ENCODE peak calls at places on chromosomes 13 and 19, in eight cellular contexts. One of them, this sample, is unnamed.

GRCh38 chr19:4539697-4540581 is at the start of gene LRG1:
- DNase-seq in Panc1: no peak
- DNase-seq in colonic mucosa: peak
- DNase-seq in cardiac muscle cell: no peak
- DNase-seq in fibroblast of villous mesenchyme: no peak
- DNase-seq in Peyer's patch: peak
- DNase-seq in left ventricle myocardium inferior: no peak
- DNase-seq in dorsolateral prefrontal cortex: no peak
- DNase-seq in this sample: no peak

GRCh38 chr19:41868989-41869300 is 8.1 kb upstream of the CD79A start:
- DNase-seq in Panc1: no peak
- DNase-seq in colonic mucosa: no peak
- DNase-seq in cardiac muscle cell: no peak
- DNase-seq in fibroblast of villous mesenchyme: no peak
- DNase-seq in Peyer's patch: no peak
- DNase-seq in left ventricle myocardium inferior: no peak
- DNase-seq in dorsolateral prefrontal cortex: no peak
- DNase-seq in this sample: no peak

GRCh38 chr13:51034906-51035305 is 76.2 kb downstream of the C13orf42 start:
- DNase-seq in Panc1: no peak
- DNase-seq in colonic mucosa: peak
- DNase-seq in cardiac muscle cell: no peak
- DNase-seq in fibroblast of villous mesenchyme: no peak
- DNase-seq in Peyer's patch: no peak
- DNase-seq in left ventricle myocardium inferior: no peak
- DNase-seq in dorsolateral prefrontal cortex: no peak
- DNase-seq in this sample: no peak

GRCh38 chr19:50658438-50659317 is 9.4 kb downstream of the C19orf81 start:
- DNase-seq in Panc1: no peak
- DNase-seq in colonic mucosa: peak
- DNase-seq in cardiac muscle cell: peak
- DNase-seq in fibroblast of villous mesenchyme: peak
- DNase-seq in Peyer's patch: peak
- DNase-seq in left ventricle myocardium inferior: peak
- DNase-seq in dorsolateral prefrontal cortex: peak
- DNase-seq in this sample: peak

GRCh38 chr13:109938255-109938936 is 152.0 kb upstream of the IRS2 start:
- DNase-seq in Panc1: no peak
- DNase-seq in colonic mucosa: no peak
- DNase-seq in cardiac muscle cell: no peak
- DNase-seq in fibroblast of villous mesenchyme: peak
- DNase-seq in Peyer's patch: no peak
- DNase-seq in left ventricle myocardium inferior: no peak
- DNase-seq in dorsolateral prefrontal cortex: no peak
- DNase-seq in this sample: peak

GRCh38 chr13:89199138-89199537 is 1528.0 kb downstream of the SLITRK5 start:
- DNase-seq in Panc1: no peak
- DNase-seq in colonic mucosa: no peak
- DNase-seq in cardiac muscle cell: no peak
- DNase-seq in fibroblast of villous mesenchyme: no peak
- DNase-seq in Peyer's patch: no peak
- DNase-seq in left ventricle myocardium inferior: no peak
- DNase-seq in dorsolateral prefrontal cortex: no peak
- DNase-seq in this sample: no peak

GRCh38 chr13:68369739-68370138 is 1139.6 kb upstream of the PCDH9 start:
- DNase-seq in Panc1: no peak
- DNase-seq in colonic mucosa: no peak
- DNase-seq in cardiac muscle cell: no peak
- DNase-seq in fibroblast of villous mesenchyme: no peak
- DNase-seq in Peyer's patch: no peak
- DNase-seq in left ventricle myocardium inferior: no peak
- DNase-seq in dorsolateral prefrontal cortex: no peak
- DNase-seq in this sample: no peak

GRCh38 chr13:50290186-50290585 is 274.9 kb downstream of the KCNRG start:
- DNase-seq in Panc1: no peak
- DNase-seq in colonic mucosa: no peak
- DNase-seq in cardiac muscle cell: no peak
- DNase-seq in fibroblast of villous mesenchyme: no peak
- DNase-seq in Peyer's patch: no peak
- DNase-seq in left ventricle myocardium inferior: no peak
- DNase-seq in dorsolateral prefrontal cortex: no peak
- DNase-seq in this sample: no peak

GRCh38 chr19:29942404-29943261 is 594 bp downstream of the URI1 start:
- DNase-seq in Panc1: no peak
- DNase-seq in colonic mucosa: peak
- DNase-seq in cardiac muscle cell: peak
- DNase-seq in fibroblast of villous mesenchyme: peak
- DNase-seq in Peyer's patch: peak
- DNase-seq in left ventricle myocardium inferior: peak
- DNase-seq in dorsolateral prefrontal cortex: peak
- DNase-seq in this sample: peak

GRCh38 chr19:39083983-39084731 is at the start of gene ACP7:
- DNase-seq in Panc1: no peak
- DNase-seq in colonic mucosa: no peak
- DNase-seq in cardiac muscle cell: peak
- DNase-seq in fibroblast of villous mesenchyme: no peak
- DNase-seq in Peyer's patch: no peak
- DNase-seq in left ventricle myocardium inferior: no peak
- DNase-seq in dorsolateral prefrontal cortex: peak
- DNase-seq in this sample: no peak

GRCh38 chr13:112907916-112908315 is 61.1 kb upstream of the MCF2L start:
- DNase-seq in Panc1: no peak
- DNase-seq in colonic mucosa: no peak
- DNase-seq in cardiac muscle cell: no peak
- DNase-seq in fibroblast of villous mesenchyme: no peak
- DNase-seq in Peyer's patch: no peak
- DNase-seq in left ventricle myocardium inferior: no peak
- DNase-seq in dorsolateral prefrontal cortex: no peak
- DNase-seq in this sample: no peak

GRCh38 chr13:21336609-21337008 is 122.5 kb downstream of the ZDHHC20 start:
- DNase-seq in Panc1: no peak
- DNase-seq in colonic mucosa: no peak
- DNase-seq in cardiac muscle cell: no peak
- DNase-seq in fibroblast of villous mesenchyme: no peak
- DNase-seq in Peyer's patch: no peak
- DNase-seq in left ventricle myocardium inferior: no peak
- DNase-seq in dorsolateral prefrontal cortex: no peak
- DNase-seq in this sample: no peak

GRCh38 chr19:33462112-33462726 is 59.4 kb downstream of the PEPD start:
- DNase-seq in Panc1: no peak
- DNase-seq in colonic mucosa: no peak
- DNase-seq in cardiac muscle cell: no peak
- DNase-seq in fibroblast of villous mesenchyme: no peak
- DNase-seq in Peyer's patch: peak
- DNase-seq in left ventricle myocardium inferior: no peak
- DNase-seq in dorsolateral prefrontal cortex: no peak
- DNase-seq in this sample: no peak

GRCh38 chr19:10835089-10835753 is 791 bp downstream of the TMED1 start:
- DNase-seq in Panc1: no peak
- DNase-seq in colonic mucosa: no peak
- DNase-seq in cardiac muscle cell: no peak
- DNase-seq in fibroblast of villous mesenchyme: no peak
- DNase-seq in Peyer's patch: peak
- DNase-seq in left ventricle myocardium inferior: no peak
- DNase-seq in dorsolateral prefrontal cortex: no peak
- DNase-seq in this sample: no peak

GRCh38 chr13:49400755-49401659 is 42.9 kb downstream of the CAB39L start:
- DNase-seq in Panc1: no peak
- DNase-seq in colonic mucosa: peak
- DNase-seq in cardiac muscle cell: peak
- DNase-seq in fibroblast of villous mesenchyme: peak
- DNase-seq in Peyer's patch: no peak
- DNase-seq in left ventricle myocardium inferior: no peak
- DNase-seq in dorsolateral prefrontal cortex: no peak
- DNase-seq in this sample: peak

GRCh38 chr13:101681834-101682233 is 229.4 kb downstream of the ITGBL1 start:
- DNase-seq in Panc1: no peak
- DNase-seq in colonic mucosa: no peak
- DNase-seq in cardiac muscle cell: no peak
- DNase-seq in fibroblast of villous mesenchyme: peak
- DNase-seq in Peyer's patch: no peak
- DNase-seq in left ventricle myocardium inferior: no peak
- DNase-seq in dorsolateral prefrontal cortex: no peak
- DNase-seq in this sample: peak

GRCh38 chr19:41537789-41538188 is 38.2 kb upstream of the CEACAM21 start:
- DNase-seq in Panc1: no peak
- DNase-seq in colonic mucosa: no peak
- DNase-seq in cardiac muscle cell: no peak
- DNase-seq in fibroblast of villous mesenchyme: peak
- DNase-seq in Peyer's patch: peak
- DNase-seq in left ventricle myocardium inferior: no peak
- DNase-seq in dorsolateral prefrontal cortex: no peak
- DNase-seq in this sample: peak

GRCh38 chr19:38441660-38442348 is 8.3 kb downstream of the RYR1 start:
- DNase-seq in Panc1: no peak
- DNase-seq in colonic mucosa: no peak
- DNase-seq in cardiac muscle cell: peak
- DNase-seq in fibroblast of villous mesenchyme: peak
- DNase-seq in Peyer's patch: no peak
- DNase-seq in left ventricle myocardium inferior: no peak
- DNase-seq in dorsolateral prefrontal cortex: no peak
- DNase-seq in this sample: no peak

GRCh38 chr13:35252536-35253205 is 223.8 kb downstream of the MAB21L1 start:
- DNase-seq in Panc1: no peak
- DNase-seq in colonic mucosa: no peak
- DNase-seq in cardiac muscle cell: no peak
- DNase-seq in fibroblast of villous mesenchyme: no peak
- DNase-seq in Peyer's patch: no peak
- DNase-seq in left ventricle myocardium inferior: no peak
- DNase-seq in dorsolateral prefrontal cortex: no peak
- DNase-seq in this sample: no peak

GRCh38 chr19:13865578-13866462 is 11.1 kb upstream of the NANOS3 start:
- DNase-seq in Panc1: no peak
- DNase-seq in colonic mucosa: peak
- DNase-seq in cardiac muscle cell: peak
- DNase-seq in fibroblast of villous mesenchyme: no peak
- DNase-seq in Peyer's patch: no peak
- DNase-seq in left ventricle myocardium inferior: no peak
- DNase-seq in dorsolateral prefrontal cortex: peak
- DNase-seq in this sample: no peak
- H3K4me3 ChIP-seq in Panc1: peak
- H3K4me3 ChIP-seq in colonic mucosa: peak
- H3K4me3 ChIP-seq in cardiac muscle cell: peak
- H3K4me3 ChIP-seq in fibroblast of villous mesenchyme: peak
- H3K4me3 ChIP-seq in Peyer's patch: peak
- H3K4me3 ChIP-seq in left ventricle myocardium inferior: peak
- H3K4me3 ChIP-seq in dorsolateral prefrontal cortex: peak
- H3K4me3 ChIP-seq in this sample: peak

GRCh38 chr13:75867718-75868117 is 231.6 kb downstream of the LMO7 start:
- DNase-seq in Panc1: no peak
- DNase-seq in colonic mucosa: no peak
- DNase-seq in cardiac muscle cell: no peak
- DNase-seq in fibroblast of villous mesenchyme: no peak
- DNase-seq in Peyer's patch: no peak
- DNase-seq in left ventricle myocardium inferior: no peak
- DNase-seq in dorsolateral prefrontal cortex: no peak
- DNase-seq in this sample: no peak

GRCh38 chr13:75869981-75870380 is 233.9 kb downstream of the LMO7 start:
- DNase-seq in Panc1: no peak
- DNase-seq in colonic mucosa: no peak
- DNase-seq in cardiac muscle cell: no peak
- DNase-seq in fibroblast of villous mesenchyme: no peak
- DNase-seq in Peyer's patch: no peak
- DNase-seq in left ventricle myocardium inferior: no peak
- DNase-seq in dorsolateral prefrontal cortex: no peak
- DNase-seq in this sample: no peak

GRCh38 chr13:75871059-75871458 is 234.9 kb downstream of the LMO7 start:
- DNase-seq in Panc1: no peak
- DNase-seq in colonic mucosa: no peak
- DNase-seq in cardiac muscle cell: no peak
- DNase-seq in fibroblast of villous mesenchyme: no peak
- DNase-seq in Peyer's patch: no peak
- DNase-seq in left ventricle myocardium inferior: no peak
- DNase-seq in dorsolateral prefrontal cortex: no peak
- DNase-seq in this sample: no peak

GRCh38 chr13:75872970-75873369 is 236.8 kb downstream of the LMO7 start:
- DNase-seq in Panc1: no peak
- DNase-seq in colonic mucosa: no peak
- DNase-seq in cardiac muscle cell: no peak
- DNase-seq in fibroblast of villous mesenchyme: no peak
- DNase-seq in Peyer's patch: no peak
- DNase-seq in left ventricle myocardium inferior: no peak
- DNase-seq in dorsolateral prefrontal cortex: no peak
- DNase-seq in this sample: no peak

GRCh38 chr13:75870397-75870801 is 234.3 kb downstream of the LMO7 start:
- DNase-seq in Panc1: peak
- DNase-seq in colonic mucosa: no peak
- DNase-seq in cardiac muscle cell: peak
- DNase-seq in fibroblast of villous mesenchyme: peak
- DNase-seq in Peyer's patch: no peak
- DNase-seq in left ventricle myocardium inferior: no peak
- DNase-seq in dorsolateral prefrontal cortex: no peak
- DNase-seq in this sample: peak
- TF ChIP-seq CTCF in Panc1: peak
- TF ChIP-seq CTCF in colonic mucosa: peak
- TF ChIP-seq CTCF in cardiac muscle cell: peak
- TF ChIP-seq CTCF in fibroblast of villous mesenchyme: peak
- TF ChIP-seq CTCF in Peyer's patch: peak
- TF ChIP-seq CTCF in left ventricle myocardium inferior: peak
- TF ChIP-seq CTCF in dorsolateral prefrontal cortex: peak
- TF ChIP-seq CTCF in this sample: peak

GRCh38 chr13:67353891-67354459 is 123.8 kb upstream of the PCDH9 start:
- DNase-seq in Panc1: no peak
- DNase-seq in colonic mucosa: no peak
- DNase-seq in cardiac muscle cell: peak
- DNase-seq in fibroblast of villous mesenchyme: no peak
- DNase-seq in Peyer's patch: no peak
- DNase-seq in left ventricle myocardium inferior: no peak
- DNase-seq in dorsolateral prefrontal cortex: no peak
- DNase-seq in this sample: peak
- H3K4me3 ChIP-seq in Panc1: no peak
- H3K4me3 ChIP-seq in colonic mucosa: no peak
- H3K4me3 ChIP-seq in cardiac muscle cell: no peak
- H3K4me3 ChIP-seq in fibroblast of villous mesenchyme: no peak
- H3K4me3 ChIP-seq in Peyer's patch: no peak
- H3K4me3 ChIP-seq in left ventricle myocardium inferior: peak
- H3K4me3 ChIP-seq in dorsolateral prefrontal cortex: no peak
- H3K4me3 ChIP-seq in this sample: peak

GRCh38 chr13:85166891-85167290 is 632.3 kb downstream of the SLITRK6 start:
- DNase-seq in Panc1: no peak
- DNase-seq in colonic mucosa: no peak
- DNase-seq in cardiac muscle cell: no peak
- DNase-seq in fibroblast of villous mesenchyme: no peak
- DNase-seq in Peyer's patch: no peak
- DNase-seq in left ventricle myocardium inferior: no peak
- DNase-seq in dorsolateral prefrontal cortex: no peak
- DNase-seq in this sample: no peak

GRCh38 chr13:85174291-85174690 is 624.9 kb downstream of the SLITRK6 start:
- DNase-seq in Panc1: no peak
- DNase-seq in colonic mucosa: no peak
- DNase-seq in cardiac muscle cell: no peak
- DNase-seq in fibroblast of villous mesenchyme: no peak
- DNase-seq in Peyer's patch: no peak
- DNase-seq in left ventricle myocardium inferior: no peak
- DNase-seq in dorsolateral prefrontal cortex: no peak
- DNase-seq in this sample: no peak

GRCh38 chr13:85170372-85170771 is 628.8 kb downstream of the SLITRK6 start:
- DNase-seq in Panc1: no peak
- DNase-seq in colonic mucosa: no peak
- DNase-seq in cardiac muscle cell: no peak
- DNase-seq in fibroblast of villous mesenchyme: no peak
- DNase-seq in Peyer's patch: no peak
- DNase-seq in left ventricle myocardium inferior: no peak
- DNase-seq in dorsolateral prefrontal cortex: no peak
- DNase-seq in this sample: no peak
- TF ChIP-seq CTCF in Panc1: no peak
- TF ChIP-seq CTCF in colonic mucosa: no peak
- TF ChIP-seq CTCF in cardiac muscle cell: no peak
- TF ChIP-seq CTCF in fibroblast of villous mesenchyme: no peak
- TF ChIP-seq CTCF in Peyer's patch: no peak
- TF ChIP-seq CTCF in left ventricle myocardium inferior: no peak
- TF ChIP-seq CTCF in dorsolateral prefrontal cortex: no peak
- TF ChIP-seq CTCF in this sample: no peak

This sample was measured in AG10803.